ENCODE peak calls at places on chromosomes 12 and 14, in six cellular contexts. One of them, this sample, is unnamed.

GRCh38 chr14:99273025-99273723 is 1.2 kb upstream of the BCL11B start:
- DNase-seq in naive thymus-derived CD8-positive, alpha-beta T cell: peak
- DNase-seq in GM12864: no peak
- DNase-seq in renal cortical epithelial cell: no peak
- DNase-seq in GM23248: peak
- DNase-seq in mucosa of descending colon: peak
- DNase-seq in this sample: no peak

GRCh38 chr14:24132061-24132685 is 1.7 kb downstream of the FITM1 start:
- DNase-seq in naive thymus-derived CD8-positive, alpha-beta T cell: peak
- DNase-seq in GM12864: no peak
- DNase-seq in renal cortical epithelial cell: no peak
- DNase-seq in GM23248: no peak
- DNase-seq in mucosa of descending colon: peak
- DNase-seq in this sample: no peak

GRCh38 chr12:67645126-67645525 is 3.4 kb upstream of the DYRK2 start:
- DNase-seq in naive thymus-derived CD8-positive, alpha-beta T cell: no peak
- DNase-seq in GM12864: no peak
- DNase-seq in renal cortical epithelial cell: no peak
- DNase-seq in GM23248: no peak
- DNase-seq in mucosa of descending colon: no peak
- DNase-seq in this sample: no peak

GRCh38 chr12:80862606-80863005 is 75.1 kb downstream of the LIN7A start:
- DNase-seq in naive thymus-derived CD8-positive, alpha-beta T cell: no peak
- DNase-seq in GM12864: no peak
- DNase-seq in renal cortical epithelial cell: no peak
- DNase-seq in GM23248: peak
- DNase-seq in mucosa of descending colon: no peak
- DNase-seq in this sample: peak

GRCh38 chr12:98767248-98767647 is 122.2 kb downstream of the APAF1 start:
- DNase-seq in naive thymus-derived CD8-positive, alpha-beta T cell: no peak
- DNase-seq in GM12864: no peak
- DNase-seq in renal cortical epithelial cell: no peak
- DNase-seq in GM23248: no peak
- DNase-seq in mucosa of descending colon: no peak
- DNase-seq in this sample: no peak

GRCh38 chr14:105864116-105864515 is 337.7 kb downstream of the TMEM121 start:
- DNase-seq in naive thymus-derived CD8-positive, alpha-beta T cell: no peak
- DNase-seq in GM12864: no peak
- DNase-seq in renal cortical epithelial cell: no peak
- DNase-seq in GM23248: no peak
- DNase-seq in mucosa of descending colon: no peak
- DNase-seq in this sample: no peak

GRCh38 chr12:47939009-47939601 is 24.3 kb upstream of the TMEM106C start:
- DNase-seq in naive thymus-derived CD8-positive, alpha-beta T cell: no peak
- DNase-seq in GM12864: no peak
- DNase-seq in renal cortical epithelial cell: no peak
- DNase-seq in GM23248: no peak
- DNase-seq in mucosa of descending colon: peak
- DNase-seq in this sample: no peak

GRCh38 chr12:71397433-71397954 is 42.1 kb upstream of the LGR5 start:
- DNase-seq in naive thymus-derived CD8-positive, alpha-beta T cell: no peak
- DNase-seq in GM12864: no peak
- DNase-seq in renal cortical epithelial cell: peak
- DNase-seq in GM23248: peak
- DNase-seq in mucosa of descending colon: no peak
- DNase-seq in this sample: peak

GRCh38 chr12:47742253-47742825 is 16.3 kb downstream of the RAPGEF3 start:
- DNase-seq in naive thymus-derived CD8-positive, alpha-beta T cell: peak
- DNase-seq in GM12864: no peak
- DNase-seq in renal cortical epithelial cell: no peak
- DNase-seq in GM23248: peak
- DNase-seq in mucosa of descending colon: peak
- DNase-seq in this sample: peak

GRCh38 chr12:24057920-24058476 is 108.5 kb upstream of the SOX5 start:
- DNase-seq in naive thymus-derived CD8-positive, alpha-beta T cell: no peak
- DNase-seq in GM12864: no peak
- DNase-seq in renal cortical epithelial cell: no peak
- DNase-seq in GM23248: no peak
- DNase-seq in mucosa of descending colon: no peak
- DNase-seq in this sample: no peak

GRCh38 chr12:113479578-113480335 is 8.1 kb upstream of the LHX5 start:
- DNase-seq in naive thymus-derived CD8-positive, alpha-beta T cell: peak
- DNase-seq in GM12864: no peak
- DNase-seq in renal cortical epithelial cell: no peak
- DNase-seq in GM23248: peak
- DNase-seq in mucosa of descending colon: no peak
- DNase-seq in this sample: no peak

GRCh38 chr14:70655110-70655826 is 13.6 kb downstream of the TTC9 start:
- DNase-seq in naive thymus-derived CD8-positive, alpha-beta T cell: peak
- DNase-seq in GM12864: peak
- DNase-seq in renal cortical epithelial cell: no peak
- DNase-seq in GM23248: no peak
- DNase-seq in mucosa of descending colon: peak
- DNase-seq in this sample: peak

GRCh38 chr12:104215638-104216297 is at the start of gene TXNRD1:
- DNase-seq in naive thymus-derived CD8-positive, alpha-beta T cell: peak
- DNase-seq in GM12864: peak
- DNase-seq in renal cortical epithelial cell: peak
- DNase-seq in GM23248: peak
- DNase-seq in mucosa of descending colon: peak
- DNase-seq in this sample: no peak

GRCh38 chr12:40141996-40142395 is 36.1 kb upstream of the SLC2A13 start:
- DNase-seq in naive thymus-derived CD8-positive, alpha-beta T cell: no peak
- DNase-seq in GM12864: no peak
- DNase-seq in renal cortical epithelial cell: peak
- DNase-seq in GM23248: no peak
- DNase-seq in mucosa of descending colon: no peak
- DNase-seq in this sample: peak

GRCh38 chr14:95677168-95677835 is 8.9 kb upstream of the TCL1B start:
- DNase-seq in naive thymus-derived CD8-positive, alpha-beta T cell: no peak
- DNase-seq in GM12864: no peak
- DNase-seq in renal cortical epithelial cell: no peak
- DNase-seq in GM23248: no peak
- DNase-seq in mucosa of descending colon: no peak
- DNase-seq in this sample: no peak

GRCh38 chr14:91250912-91251311 is 6.4 kb upstream of the GPR68 start:
- DNase-seq in naive thymus-derived CD8-positive, alpha-beta T cell: no peak
- DNase-seq in GM12864: no peak
- DNase-seq in renal cortical epithelial cell: no peak
- DNase-seq in GM23248: peak
- DNase-seq in mucosa of descending colon: peak
- DNase-seq in this sample: no peak

GRCh38 chr14:43005807-43006206 is 1399.1 kb downstream of the LRFN5 start:
- DNase-seq in naive thymus-derived CD8-positive, alpha-beta T cell: no peak
- DNase-seq in GM12864: no peak
- DNase-seq in renal cortical epithelial cell: no peak
- DNase-seq in GM23248: peak
- DNase-seq in mucosa of descending colon: no peak
- DNase-seq in this sample: no peak

GRCh38 chr12:45232771-45233372 is 17.0 kb downstream of the ANO6 start:
- DNase-seq in naive thymus-derived CD8-positive, alpha-beta T cell: no peak
- DNase-seq in GM12864: no peak
- DNase-seq in renal cortical epithelial cell: peak
- DNase-seq in GM23248: peak
- DNase-seq in mucosa of descending colon: no peak
- DNase-seq in this sample: peak

GRCh38 chr12:96227365-96228106 is 33.4 kb downstream of the ELK3 start:
- DNase-seq in naive thymus-derived CD8-positive, alpha-beta T cell: no peak
- DNase-seq in GM12864: no peak
- DNase-seq in renal cortical epithelial cell: no peak
- DNase-seq in GM23248: no peak
- DNase-seq in mucosa of descending colon: no peak
- DNase-seq in this sample: no peak

GRCh38 chr12:107103097-107103496 is 9.7 kb upstream of the CRY1 start:
- DNase-seq in naive thymus-derived CD8-positive, alpha-beta T cell: no peak
- DNase-seq in GM12864: no peak
- DNase-seq in renal cortical epithelial cell: no peak
- DNase-seq in GM23248: peak
- DNase-seq in mucosa of descending colon: no peak
- DNase-seq in this sample: no peak

GRCh38 chr12:1797011-1797901 is 23.1 kb upstream of the LRTM2 start:
- DNase-seq in naive thymus-derived CD8-positive, alpha-beta T cell: peak
- DNase-seq in GM12864: no peak
- DNase-seq in renal cortical epithelial cell: no peak
- DNase-seq in GM23248: peak
- DNase-seq in mucosa of descending colon: peak
- DNase-seq in this sample: no peak

GRCh38 chr14:85415015-85415712 is 114.8 kb upstream of the FLRT2 start:
- DNase-seq in naive thymus-derived CD8-positive, alpha-beta T cell: no peak
- DNase-seq in GM12864: no peak
- DNase-seq in renal cortical epithelial cell: peak
- DNase-seq in GM23248: peak
- DNase-seq in mucosa of descending colon: no peak
- DNase-seq in this sample: peak

GRCh38 chr12:115916910-115917668 is 360.4 kb downstream of the MED13L start:
- DNase-seq in naive thymus-derived CD8-positive, alpha-beta T cell: peak
- DNase-seq in GM12864: no peak
- DNase-seq in renal cortical epithelial cell: no peak
- DNase-seq in GM23248: peak
- DNase-seq in mucosa of descending colon: peak
- DNase-seq in this sample: peak

GRCh38 chr12:68350753-68351152 is 18.6 kb upstream of the MDM1 start:
- DNase-seq in naive thymus-derived CD8-positive, alpha-beta T cell: no peak
- DNase-seq in GM12864: no peak
- DNase-seq in renal cortical epithelial cell: peak
- DNase-seq in GM23248: peak
- DNase-seq in mucosa of descending colon: no peak
- DNase-seq in this sample: peak

GRCh38 chr14:54646576-54647130 is 79.7 kb downstream of the SAMD4A start:
- DNase-seq in naive thymus-derived CD8-positive, alpha-beta T cell: no peak
- DNase-seq in GM12864: no peak
- DNase-seq in renal cortical epithelial cell: no peak
- DNase-seq in GM23248: no peak
- DNase-seq in mucosa of descending colon: no peak
- DNase-seq in this sample: no peak

GRCh38 chr12:119036878-119037493 is 55.6 kb downstream of the SRRM4 start:
- DNase-seq in naive thymus-derived CD8-positive, alpha-beta T cell: no peak
- DNase-seq in GM12864: no peak
- DNase-seq in renal cortical epithelial cell: no peak
- DNase-seq in GM23248: peak
- DNase-seq in mucosa of descending colon: no peak
- DNase-seq in this sample: peak

GRCh38 chr14:20454359-20454644 is 310 bp downstream of the OSGEP start:
- DNase-seq in naive thymus-derived CD8-positive, alpha-beta T cell: peak
- DNase-seq in GM12864: peak
- DNase-seq in renal cortical epithelial cell: peak
- DNase-seq in GM23248: peak
- DNase-seq in mucosa of descending colon: no peak
- DNase-seq in this sample: no peak

GRCh38 chr14:102654298-102654697 is 61.8 kb downstream of the RCOR1 start:
- DNase-seq in naive thymus-derived CD8-positive, alpha-beta T cell: no peak
- DNase-seq in GM12864: no peak
- DNase-seq in renal cortical epithelial cell: peak
- DNase-seq in GM23248: no peak
- DNase-seq in mucosa of descending colon: no peak
- DNase-seq in this sample: peak

GRCh38 chr12:109539508-109539907 is 33.8 kb downstream of the MMAB start:
- DNase-seq in naive thymus-derived CD8-positive, alpha-beta T cell: no peak
- DNase-seq in GM12864: no peak
- DNase-seq in renal cortical epithelial cell: no peak
- DNase-seq in GM23248: peak
- DNase-seq in mucosa of descending colon: no peak
- DNase-seq in this sample: peak

GRCh38 chr12:15982471-15982870 is 71.3 kb downstream of the DERA start:
- DNase-seq in naive thymus-derived CD8-positive, alpha-beta T cell: no peak
- DNase-seq in GM12864: no peak
- DNase-seq in renal cortical epithelial cell: peak
- DNase-seq in GM23248: peak
- DNase-seq in mucosa of descending colon: no peak
- DNase-seq in this sample: peak

GRCh38 chr14:34003052-34003668 is 52.3 kb upstream of the EGLN3 start:
- DNase-seq in naive thymus-derived CD8-positive, alpha-beta T cell: no peak
- DNase-seq in GM12864: no peak
- DNase-seq in renal cortical epithelial cell: no peak
- DNase-seq in GM23248: peak
- DNase-seq in mucosa of descending colon: no peak
- DNase-seq in this sample: no peak

GRCh38 chr14:24943024-24943423 is 106.9 kb downstream of the STXBP6 start:
- DNase-seq in naive thymus-derived CD8-positive, alpha-beta T cell: no peak
- DNase-seq in GM12864: no peak
- DNase-seq in renal cortical epithelial cell: no peak
- DNase-seq in GM23248: peak
- DNase-seq in mucosa of descending colon: no peak
- DNase-seq in this sample: no peak

GRCh38 chr12:108270841-108271126 is 68.3 kb downstream of the CMKLR1 start:
- DNase-seq in naive thymus-derived CD8-positive, alpha-beta T cell: no peak
- DNase-seq in GM12864: no peak
- DNase-seq in renal cortical epithelial cell: no peak
- DNase-seq in GM23248: no peak
- DNase-seq in mucosa of descending colon: no peak
- DNase-seq in this sample: no peak

GRCh38 chr12:94074970-94075695 is 73.2 kb upstream of the PLXNC1 start:
- DNase-seq in naive thymus-derived CD8-positive, alpha-beta T cell: peak
- DNase-seq in GM12864: no peak
- DNase-seq in renal cortical epithelial cell: peak
- DNase-seq in GM23248: peak
- DNase-seq in mucosa of descending colon: no peak
- DNase-seq in this sample: peak

GRCh38 chr14:63435838-63436237 is 107.3 kb downstream of the PPP2R5E start:
- DNase-seq in naive thymus-derived CD8-positive, alpha-beta T cell: no peak
- DNase-seq in GM12864: no peak
- DNase-seq in renal cortical epithelial cell: peak
- DNase-seq in GM23248: peak
- DNase-seq in mucosa of descending colon: peak
- DNase-seq in this sample: no peak

GRCh38 chr12:118840399-118840798 is 140.9 kb upstream of the SRRM4 start:
- DNase-seq in naive thymus-derived CD8-positive, alpha-beta T cell: no peak
- DNase-seq in GM12864: no peak
- DNase-seq in renal cortical epithelial cell: no peak
- DNase-seq in GM23248: no peak
- DNase-seq in mucosa of descending colon: no peak
- DNase-seq in this sample: no peak

GRCh38 chr12:115771601-115772000 is 505.9 kb downstream of the MED13L start:
- DNase-seq in naive thymus-derived CD8-positive, alpha-beta T cell: no peak
- DNase-seq in GM12864: no peak
- DNase-seq in renal cortical epithelial cell: no peak
- DNase-seq in GM23248: no peak
- DNase-seq in mucosa of descending colon: no peak
- DNase-seq in this sample: no peak

GRCh38 chr12:12872139-12872933 is 19.0 kb upstream of the GPRC5A start:
- DNase-seq in naive thymus-derived CD8-positive, alpha-beta T cell: no peak
- DNase-seq in GM12864: no peak
- DNase-seq in renal cortical epithelial cell: peak
- DNase-seq in GM23248: peak
- DNase-seq in mucosa of descending colon: peak
- DNase-seq in this sample: peak

GRCh38 chr14:87430810-87431209 is 562.2 kb downstream of the GALC start:
- DNase-seq in naive thymus-derived CD8-positive, alpha-beta T cell: no peak
- DNase-seq in GM12864: no peak
- DNase-seq in renal cortical epithelial cell: peak
- DNase-seq in GM23248: peak
- DNase-seq in mucosa of descending colon: no peak
- DNase-seq in this sample: peak